ENCODE peak calls at places on chromosome 11, in seven cellular contexts. P is stimulated activated CD4-positive, alpha-beta T cell treated with anti-CD3 and anti-CD28 coated beads, Interleukin-12 subunit alpha, Interleukin-12 subunit beta, amount 100 ng/mL, for 24 hours; R is Ammon's horn; L is psoas muscle; F is IMR-90; S is kidney tubule cell; O is coronary artery. K is an unnamed sample.

GRCh38 chr11:75557649-75558494 is 4.2 kb upstream of the SERPINH1 start:
- DNase-seq in P (no peak), F (peak; percentile 95), R (no peak), L (peak; percentile 55), O (peak; percentile 88), S (no peak), K (no peak)

GRCh38 chr11:122089111-122089510 is 26.9 kb downstream of the BLID start:
- DNase-seq in R (no peak), P (no peak), F (no peak), O (no peak), S (peak; percentile 49), L (no peak), K (no peak)

GRCh38 chr11:83835423-83835822 is 549.3 kb upstream of the CCDC90B start:
- DNase-seq in R (peak; percentile 35), P (no peak), S (peak; percentile 42), O (no peak), L (no peak), F (peak; percentile 69), K (no peak)

GRCh38 chr11:12070446-12071267 is 39.7 kb upstream of the MICAL2 start:
- DNase-seq in R (no peak), S (no peak), F (no peak), L (peak; percentile 41), O (no peak), P (no peak), K (no peak)

GRCh38 chr11:19218801-19219460 is 17.1 kb upstream of the CSRP3 start:
- DNase-seq in L (peak; percentile 58), R (peak; percentile 54), O (no peak), P (no peak), F (no peak), S (no peak), K (peak; percentile 40)

GRCh38 chr11:7846003-7846402 is 49.3 kb upstream of the OR5P2 start:
- DNase-seq in L (no peak), O (no peak), S (no peak), P (no peak), F (peak; percentile 3), R (no peak), K (no peak)

GRCh38 chr11:33344611-33345010 is 87.4 kb downstream of the HIPK3 start:
- DNase-seq in F (peak; percentile 18), R (peak; percentile 27), S (no peak), P (no peak), O (no peak), L (no peak), K (no peak)

GRCh38 chr11:13169709-13170108 is 107.9 kb upstream of the BMAL1 start:
- DNase-seq in F (peak; percentile 94), R (no peak), S (peak; percentile 78), P (no peak), O (no peak), L (no peak), K (no peak)

GRCh38 chr11:72955466-72955865 is 141.3 kb downstream of the ATG16L2 start:
- DNase-seq in S (no peak), O (no peak), L (no peak), P (no peak), F (no peak), R (no peak), K (no peak)

GRCh38 chr11:76410771-76411423 is 29.8 kb downstream of the GVQW3 start:
- DNase-seq in F (no peak), L (no peak), S (peak; percentile 36), R (peak; percentile 2), P (no peak), O (no peak), K (no peak)

GRCh38 chr11:80899381-80899780 is 1458.6 kb upstream of the TENM4 start:
- DNase-seq in P (no peak), F (no peak), S (no peak), L (no peak), O (no peak), R (peak; percentile 54), K (no peak)

GRCh38 chr11:84607975-84608787 is 1019.0 kb downstream of the DLG2 start:
- DNase-seq in P (no peak), O (no peak), S (no peak), F (no peak), R (no peak), L (no peak), K (no peak)

GRCh38 chr11:7672960-7673723 is at the start of gene CYB5R2:
- DNase-seq in R (peak; percentile 65), F (peak; percentile 5), L (peak; percentile 75), S (peak; percentile 38), O (peak; percentile 85), P (no peak), K (peak; percentile 76)

GRCh38 chr11:87300640-87301381 is 263.1 kb downstream of the TMEM135 start:
- DNase-seq in O (no peak), P (no peak), F (peak; percentile 4), S (no peak), L (no peak), R (peak; percentile 12), K (no peak)

GRCh38 chr11:65078786-65079342 is 5.0 kb downstream of the CDCA5 start:
- DNase-seq in O (no peak), R (no peak), S (no peak), L (no peak), P (no peak), F (no peak), K (no peak)

GRCh38 chr11:117796456-117797428 is at the start of gene DSCAML1:
- DNase-seq in S (peak; percentile 47), L (no peak), P (no peak), F (no peak), R (peak; percentile 74), O (no peak), K (no peak)

GRCh38 chr11:128582496-128583366 is 4.6 kb downstream of the ETS1 start:
- DNase-seq in S (peak; percentile 90), F (peak; percentile 98), P (no peak), O (no peak), L (peak; percentile 27), R (no peak), K (no peak)

GRCh38 chr11:13073119-13073981 is 64.2 kb downstream of the RASSF10 start:
- DNase-seq in O (no peak), S (peak; percentile 72), L (no peak), F (peak; percentile 79), P (no peak), R (no peak), K (no peak)

GRCh38 chr11:17722000-17722643 is 2.8 kb downstream of the MYOD1 start:
- DNase-seq in P (no peak), F (peak; percentile 11), S (peak; percentile 33), O (no peak), R (no peak), L (no peak), K (no peak)

GRCh38 chr11:59204736-59205135 is 8.0 kb downstream of the MPEG1 start:
- DNase-seq in R (no peak), O (no peak), F (peak; percentile 31), L (no peak), S (peak; percentile 23), P (no peak), K (no peak)

GRCh38 chr11:2582436-2582931 is 117.3 kb downstream of the KCNQ1OT1 start:
- DNase-seq in L (peak; percentile 14), O (no peak), P (no peak), R (no peak), F (no peak), S (no peak), K (peak; percentile 20)

GRCh38 chr11:125167292-125167953 is 2.9 kb downstream of the PKNOX2 start:
- DNase-seq in F (peak; percentile 25), P (no peak), O (no peak), S (no peak), R (no peak), L (no peak), K (peak; percentile 33)

GRCh38 chr11:45662665-45663485 is 2.5 kb downstream of the CHST1 start:
- DNase-seq in L (no peak), F (peak; percentile 89), R (no peak), P (no peak), O (no peak), S (peak; percentile 53), K (no peak)

GRCh38 chr11:73217131-73217809 is 811 bp upstream of the P2RY2 start:
- DNase-seq in L (peak; percentile 57), P (no peak), F (no peak), S (no peak), R (no peak), O (no peak), K (no peak)

GRCh38 chr11:64044730-64045386 is 9.1 kb downstream of the FLRT1 start:
- DNase-seq in R (peak; percentile 87), S (no peak), F (no peak), O (no peak), P (no peak), L (no peak), K (no peak)

GRCh38 chr11:76214186-76214585 is 7.9 kb upstream of the WNT11 start:
- DNase-seq in O (no peak), F (no peak), R (no peak), S (no peak), P (no peak), L (peak; percentile 4), K (peak; percentile 2)

GRCh38 chr11:77089004-77089545 is 13.6 kb upstream of the OMP start:
- DNase-seq in R (no peak), S (peak; percentile 19), O (no peak), F (no peak), P (no peak), L (peak; percentile 5), K (peak; percentile 3)